ENCODE peak calls at places on chromosomes 1 and 21, in ten cellular contexts. V is tibial nerve; N is SJSA1; Z is caudate nucleus; Y is lung; M is SK-N-MC; W is hepatocyte; R is CD8-positive, alpha-beta T cell; H is esophagus squamous epithelium; G is substantia nigra. S is an unnamed sample.
A peak's percentile ranks its signal among the peaks of the same experiment; 100 is the strongest.

GRCh38 chr1:65065535-65066378 is 82.2 kb upstream of the AK4 start:
- DNase-seq in V (peak; percentile 34), N (no peak), Z (no peak), Y (no peak), M (no peak), W (peak; percentile 44), R (no peak), H (no peak), G (peak; percentile 32), S (peak; percentile 89)

GRCh38 chr1:7584643-7585042 is 186.5 kb upstream of the VAMP3 start:
- DNase-seq in V (no peak), N (no peak), Z (no peak), Y (no peak), M (no peak), W (no peak), R (no peak), H (no peak), G (no peak), S (no peak)

GRCh38 chr1:33460947-33461629 is 11.4 kb upstream of the ZSCAN20 start:
- DNase-seq in V (peak; percentile 21), N (no peak), Z (no peak), Y (no peak), M (no peak), W (no peak), R (no peak), H (no peak), G (peak; percentile 26), S (no peak)

GRCh38 chr1:171127481-171127880 is 36.8 kb downstream of the FMO3 start:
- DNase-seq in V (no peak), N (no peak), Z (no peak), Y (no peak), M (no peak), W (no peak), R (no peak), H (no peak), G (no peak), S (no peak)

GRCh38 chr21:38944903-38945302 is 139.2 kb downstream of the ETS2 start:
- DNase-seq in V (no peak), N (no peak), Z (no peak), Y (no peak), M (no peak), W (no peak), R (no peak), H (no peak), G (no peak), S (no peak)

GRCh38 chr1:220283616-220284015 is 11.4 kb upstream of the RAB3GAP2 start:
- DNase-seq in V (no peak), N (no peak), Z (no peak), Y (no peak), M (no peak), W (no peak), R (no peak), H (no peak), G (no peak), S (no peak)

GRCh38 chr1:190250368-190250767 is 227.3 kb downstream of the BRINP3 start:
- DNase-seq in V (no peak), N (no peak), Z (no peak), Y (no peak), M (no peak), W (no peak), R (no peak), H (no peak), G (no peak), S (no peak)

GRCh38 chr1:226912587-226913176 is 27.4 kb upstream of the COQ8A start:
- DNase-seq in V (no peak), N (no peak), Z (no peak), Y (peak; percentile 63), M (no peak), W (peak; percentile 80), R (peak; percentile 35), H (no peak), G (peak; percentile 9), S (peak; percentile 66)

GRCh38 chr1:207025144-207025880 is 7.2 kb downstream of the C1orf116 start:
- DNase-seq in V (no peak), N (no peak), Z (no peak), Y (no peak), M (no peak), W (peak; percentile 57), R (no peak), H (no peak), G (no peak), S (peak; percentile 39)

GRCh38 chr1:72282271-72282656 is at the start of gene NEGR1:
- DNase-seq in V (peak; percentile 35), N (peak; percentile 55), Z (peak; percentile 43), Y (peak; percentile 32), M (no peak), W (peak; percentile 57), R (peak; percentile 25), H (no peak), G (peak; percentile 67), S (no peak)

DNA sequence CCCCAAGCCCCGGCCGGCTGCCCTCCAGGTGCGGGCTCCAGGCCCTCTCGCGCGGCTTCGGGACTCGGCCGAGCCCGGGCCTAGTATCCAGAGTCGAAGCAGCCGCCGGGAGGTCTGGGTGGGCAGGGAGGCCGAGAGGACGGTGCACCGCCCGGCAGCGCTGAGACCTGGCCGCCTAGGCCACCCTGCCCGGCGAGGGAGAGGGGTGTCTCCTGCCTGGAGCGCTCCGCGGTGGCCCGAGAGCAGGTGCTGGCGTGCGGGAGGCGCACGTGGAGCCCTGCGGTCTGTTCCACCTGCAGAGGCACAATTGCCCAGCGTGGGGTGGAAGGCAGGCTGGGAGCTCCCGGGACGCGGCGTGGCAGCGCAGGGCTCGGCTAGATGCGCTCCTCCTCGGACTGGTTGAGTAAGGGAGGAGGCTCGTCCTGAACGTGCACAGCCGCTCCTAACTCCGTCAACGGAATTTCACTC is 218.6 kb downstream of the SDCCAG8 start:
- DNase-seq in V (no peak), N (no peak), Z (no peak), Y (no peak), M (no peak), W (no peak), R (no peak), H (no peak), G (no peak), S (no peak)
- H3K27ac ChIP-seq in V (no peak overlapping the region), N (no peak overlapping the region), Z (no peak overlapping the region), Y (no peak overlapping the region), M (no peak overlapping the region), W (no peak overlapping the region), R (no peak overlapping the region), H (no peak overlapping the region), G (no peak overlapping the region), S (no peak overlapping the region)

GRCh38 chr1:203324103-203325003 is 19.0 kb downstream of the BTG2 start:
- DNase-seq in V (no peak), N (no peak), Z (no peak), Y (peak; percentile 76), M (no peak), W (no peak), R (peak; percentile 85), H (no peak), G (peak; percentile 42), S (no peak)

GRCh38 chr1:203326830-203327683 is 21.7 kb downstream of the BTG2 start:
- DNase-seq in V (peak; percentile 88), N (peak; percentile 84), Z (peak; percentile 86), Y (peak; percentile 95), M (no peak), W (peak; percentile 96), R (peak; percentile 97), H (peak; percentile 70), G (peak; percentile 93), S (peak; percentile 89)

GRCh38 chr1:203323587-203323986 is 18.3 kb downstream of the BTG2 start:
- DNase-seq in V (no peak), N (no peak), Z (no peak), Y (no peak), M (no peak), W (no peak), R (no peak), H (no peak), G (no peak), S (no peak)

GRCh38 chr1:203325004-203325417 is 19.7 kb downstream of the BTG2 start:
- DNase-seq in V (no peak), N (no peak), Z (no peak), Y (no peak), M (no peak), W (no peak), R (peak; percentile 67), H (no peak), G (peak; percentile 66), S (no peak)

DNA sequence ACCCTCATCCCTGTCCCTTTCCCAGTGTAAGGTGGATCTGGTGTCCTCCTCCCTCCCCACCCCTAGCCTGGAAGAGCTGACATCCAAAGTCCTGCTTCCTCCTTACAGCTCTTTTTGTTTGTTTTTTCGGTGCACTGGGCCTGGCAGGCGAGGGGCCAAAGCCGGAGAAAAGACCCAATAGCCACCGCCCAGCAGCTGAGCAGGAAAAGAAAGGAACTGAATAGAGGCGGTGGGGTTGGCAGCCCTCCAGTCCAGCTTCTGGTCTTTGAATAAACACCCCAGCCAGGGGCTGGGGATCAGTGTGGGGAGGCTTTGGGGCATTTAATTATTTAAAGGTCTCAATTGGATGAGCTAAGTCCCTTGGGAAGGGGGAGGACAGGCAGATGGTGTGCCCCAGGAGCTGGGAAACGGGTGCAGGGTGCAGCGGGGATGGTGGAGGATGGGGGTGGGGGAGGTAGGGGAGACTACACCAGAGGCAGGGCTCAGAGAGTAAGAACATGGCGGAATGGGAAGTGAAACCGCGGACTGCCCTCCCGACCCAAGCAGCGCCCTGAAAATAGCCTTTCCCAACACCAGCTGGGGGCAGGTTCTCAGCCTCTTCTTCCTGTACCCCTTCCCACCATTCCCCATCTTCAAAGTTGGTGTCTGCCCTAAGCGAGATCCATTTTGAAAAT is 20.2 kb downstream of the BTG2 start:
- DNase-seq in V (peak; percentile 71), N (peak; percentile 53), Z (peak; percentile 54), Y (no peak), M (no peak), W (peak; percentile 51), R (no peak), H (no peak), G (peak; percentile 85), S (no peak)
- H3K27ac ChIP-seq in V (peak overlapping the region; percentile 96), N (no peak overlapping the region), Z (peak overlapping the region; percentile 95), Y (peak overlapping the region; percentile 26), M (no peak overlapping the region), W (peak overlapping the region; percentile 92), R (peak overlapping the region; percentile 59), H (peak overlapping the region; percentile 42), G (peak overlapping the region; percentile 92), S (no peak overlapping the region)

GRCh38 chr1:154115180-154115579 is 39.7 kb downstream of the NUP210L start:
- DNase-seq in V (no peak), N (no peak), Z (no peak), Y (no peak), M (no peak), W (no peak), R (no peak), H (no peak), G (no peak), S (no peak)

DNA sequence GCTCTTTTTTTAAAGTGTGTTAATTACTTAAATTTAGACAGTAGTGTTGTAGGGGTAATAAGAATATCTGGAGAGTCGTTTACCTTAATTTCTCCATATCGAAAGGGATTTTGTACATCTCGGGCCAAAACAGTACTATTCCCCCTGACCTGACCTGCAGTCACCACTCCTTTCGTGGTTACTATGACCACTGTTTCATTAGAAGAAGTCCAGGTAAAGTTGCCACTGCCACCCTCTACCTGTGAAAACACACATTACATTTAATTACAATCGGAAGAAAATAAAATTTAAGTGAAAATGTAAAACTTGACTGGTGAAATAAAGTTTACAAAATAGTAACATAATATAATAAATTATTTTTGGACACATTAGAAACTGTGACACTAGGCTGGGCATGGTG is 37.2 kb downstream of the NUP210L start:
- DNase-seq in V (no peak), N (no peak), Z (no peak), Y (no peak), M (no peak), W (no peak), R (no peak), H (no peak), G (no peak), S (no peak)
- H3K27ac ChIP-seq in V (no peak overlapping the region), N (no peak overlapping the region), Z (no peak overlapping the region), Y (no peak overlapping the region), M (no peak overlapping the region), W (no peak overlapping the region), R (no peak overlapping the region), H (no peak overlapping the region), G (no peak overlapping the region), S (no peak overlapping the region)

GRCh38 chr1:197781998-197782718 is 6.9 kb upstream of the DENND1B start:
- DNase-seq in V (no peak), N (no peak), Z (no peak), Y (no peak), M (no peak), W (no peak), R (no peak), H (no peak), G (no peak), S (peak; percentile 82)
- H3K27ac ChIP-seq in V (no peak overlapping the region), N (no peak overlapping the region), Z (no peak overlapping the region), Y (no peak overlapping the region), M (peak overlapping the region; percentile 87), W (peak overlapping the region; percentile 36), R (no peak overlapping the region), H (peak overlapping the region; percentile 79), G (no peak overlapping the region), S (no peak overlapping the region)